ENCODE peak calls at places on chromosomes 2 and 18, in five cellular contexts. One of them, this sample, is unnamed.
A peak's percentile ranks its signal among the peaks of the same experiment; 100 is the strongest.

GRCh38 chr2:179675435-179675834 is 186.0 kb downstream of the ZNF385B start:
- DNase-seq in putamen: peak; percentile 12
- DNase-seq in activated T-helper 9 cell treated with anti-CD3 and anti-CD28 coated beads, Interleukin-2, amount 50 U/mL, for 16 hours: no peak
- DNase-seq in skeletal muscle cell: no peak
- DNase-seq in left colon: no peak
- DNase-seq in this sample: peak; percentile 9

GRCh38 chr2:238929242-238930081 is 81.6 kb downstream of the TWIST2 start:
- DNase-seq in putamen: peak; percentile 25
- DNase-seq in skeletal muscle cell: peak; percentile 45
- DNase-seq in activated T-helper 9 cell treated with anti-CD3 and anti-CD28 coated beads, Interleukin-2, amount 50 U/mL, for 16 hours: no peak
- DNase-seq in left colon: no peak
- DNase-seq in this sample: peak; percentile 45

GRCh38 chr18:10591891-10592290 is 66.1 kb downstream of the NAPG start:
- DNase-seq in putamen: no peak
- DNase-seq in activated T-helper 9 cell treated with anti-CD3 and anti-CD28 coated beads, Interleukin-2, amount 50 U/mL, for 16 hours: no peak
- DNase-seq in skeletal muscle cell: no peak
- DNase-seq in left colon: no peak
- DNase-seq in this sample: no peak

GRCh38 chr2:106878206-106878605 is 7.8 kb downstream of the ST6GAL2 start:
- DNase-seq in left colon: no peak
- DNase-seq in activated T-helper 9 cell treated with anti-CD3 and anti-CD28 coated beads, Interleukin-2, amount 50 U/mL, for 16 hours: no peak
- DNase-seq in skeletal muscle cell: no peak
- DNase-seq in putamen: no peak
- DNase-seq in this sample: no peak

GRCh38 chr2:216606551-216607527 is 26.4 kb upstream of the IGFBP2 start:
- DNase-seq in activated T-helper 9 cell treated with anti-CD3 and anti-CD28 coated beads, Interleukin-2, amount 50 U/mL, for 16 hours: no peak
- DNase-seq in left colon: peak; percentile 10
- DNase-seq in putamen: no peak
- DNase-seq in skeletal muscle cell: no peak
- DNase-seq in this sample: no peak

GRCh38 chr2:173898178-173898668 is 67.0 kb downstream of the SP3 start:
- DNase-seq in putamen: no peak
- DNase-seq in skeletal muscle cell: no peak
- DNase-seq in left colon: no peak
- DNase-seq in activated T-helper 9 cell treated with anti-CD3 and anti-CD28 coated beads, Interleukin-2, amount 50 U/mL, for 16 hours: no peak
- DNase-seq in this sample: no peak

GRCh38 chr2:24657818-24658217 is 135.4 kb downstream of the PTRHD1 start:
- DNase-seq in left colon: no peak
- DNase-seq in activated T-helper 9 cell treated with anti-CD3 and anti-CD28 coated beads, Interleukin-2, amount 50 U/mL, for 16 hours: no peak
- DNase-seq in putamen: no peak
- DNase-seq in skeletal muscle cell: no peak
- DNase-seq in this sample: no peak

GRCh38 chr2:30584116-30584515 is 137.1 kb downstream of the LCLAT1 start:
- DNase-seq in left colon: no peak
- DNase-seq in putamen: no peak
- DNase-seq in activated T-helper 9 cell treated with anti-CD3 and anti-CD28 coated beads, Interleukin-2, amount 50 U/mL, for 16 hours: no peak
- DNase-seq in skeletal muscle cell: no peak
- DNase-seq in this sample: no peak

GRCh38 chr2:237223208-237223861 is 137.6 kb downstream of the COPS8 start:
- DNase-seq in activated T-helper 9 cell treated with anti-CD3 and anti-CD28 coated beads, Interleukin-2, amount 50 U/mL, for 16 hours: no peak
- DNase-seq in skeletal muscle cell: peak; percentile 97
- DNase-seq in left colon: no peak
- DNase-seq in putamen: no peak
- DNase-seq in this sample: no peak

GRCh38 chr2:204337638-204338037 is 207.6 kb upstream of the PARD3B start:
- DNase-seq in left colon: no peak
- DNase-seq in skeletal muscle cell: no peak
- DNase-seq in activated T-helper 9 cell treated with anti-CD3 and anti-CD28 coated beads, Interleukin-2, amount 50 U/mL, for 16 hours: no peak
- DNase-seq in putamen: no peak
- DNase-seq in this sample: no peak

GRCh38 chr2:191249131-191249813 is 4.1 kb downstream of the MYO1B start:
- DNase-seq in activated T-helper 9 cell treated with anti-CD3 and anti-CD28 coated beads, Interleukin-2, amount 50 U/mL, for 16 hours: no peak
- DNase-seq in putamen: no peak
- DNase-seq in left colon: no peak
- DNase-seq in skeletal muscle cell: no peak
- DNase-seq in this sample: no peak